ENCODE peak calls at places on chromosomes 13 and 19, in eight cellular contexts. One of them, this sample, is unnamed.

GRCh38 chr13:107375701-107376350 is 807.9 kb upstream of the ARGLU1 start:
- DNase-seq in Ammon's horn: no peak
- DNase-seq in midbrain: no peak
- DNase-seq in GM04504: no peak
- DNase-seq in lower leg skin: no peak
- DNase-seq in NCI-H1417: no peak
- DNase-seq in tibial artery: no peak
- DNase-seq in EL: no peak
- DNase-seq in this sample: no peak

GRCh38 chr13:31207630-31208549 is 8.1 kb downstream of the B3GLCT start:
- DNase-seq in Ammon's horn: peak
- DNase-seq in midbrain: no peak
- DNase-seq in EL: peak
- DNase-seq in lower leg skin: no peak
- DNase-seq in GM04504: peak
- DNase-seq in tibial artery: no peak
- DNase-seq in NCI-H1417: no peak
- DNase-seq in this sample: no peak

GRCh38 chr19:3699071-3699740 is 1.1 kb downstream of the PIP5K1C start:
- DNase-seq in NCI-H1417: peak
- DNase-seq in tibial artery: peak
- DNase-seq in lower leg skin: peak
- DNase-seq in Ammon's horn: peak
- DNase-seq in GM04504: peak
- DNase-seq in midbrain: peak
- DNase-seq in EL: peak
- DNase-seq in this sample: no peak

GRCh38 chr19:10454267-10454666 is 33.9 kb downstream of the PDE4A start:
- DNase-seq in GM04504: no peak
- DNase-seq in midbrain: peak
- DNase-seq in Ammon's horn: peak
- DNase-seq in tibial artery: no peak
- DNase-seq in NCI-H1417: peak
- DNase-seq in lower leg skin: no peak
- DNase-seq in EL: no peak
- DNase-seq in this sample: no peak

GRCh38 chr13:39385621-39386231 is 217.3 kb downstream of the LHFPL6 start:
- DNase-seq in Ammon's horn: peak
- DNase-seq in tibial artery: no peak
- DNase-seq in midbrain: peak
- DNase-seq in EL: no peak
- DNase-seq in GM04504: no peak
- DNase-seq in lower leg skin: no peak
- DNase-seq in NCI-H1417: peak
- DNase-seq in this sample: no peak

GRCh38 chr13:98771838-98772611 is 19.6 kb upstream of the SLC15A1 start:
- DNase-seq in Ammon's horn: no peak
- DNase-seq in GM04504: no peak
- DNase-seq in midbrain: no peak
- DNase-seq in NCI-H1417: no peak
- DNase-seq in tibial artery: no peak
- DNase-seq in lower leg skin: no peak
- DNase-seq in EL: no peak
- DNase-seq in this sample: no peak

GRCh38 chr13:113898391-113898790 is 34.5 kb upstream of the GAS6 start:
- DNase-seq in midbrain: no peak
- DNase-seq in Ammon's horn: no peak
- DNase-seq in EL: no peak
- DNase-seq in tibial artery: peak
- DNase-seq in GM04504: no peak
- DNase-seq in lower leg skin: peak
- DNase-seq in NCI-H1417: no peak
- DNase-seq in this sample: no peak

GRCh38 chr13:65966991-65967451 is 1263.1 kb downstream of the PCDH9 start:
- DNase-seq in Ammon's horn: peak
- DNase-seq in tibial artery: no peak
- DNase-seq in EL: peak
- DNase-seq in GM04504: no peak
- DNase-seq in lower leg skin: no peak
- DNase-seq in midbrain: no peak
- DNase-seq in NCI-H1417: no peak
- DNase-seq in this sample: no peak

GRCh38 chr13:38993381-38993780 is 2.8 kb upstream of the STOML3 start:
- DNase-seq in NCI-H1417: no peak
- DNase-seq in midbrain: no peak
- DNase-seq in EL: no peak
- DNase-seq in lower leg skin: no peak
- DNase-seq in Ammon's horn: no peak
- DNase-seq in GM04504: no peak
- DNase-seq in tibial artery: no peak
- DNase-seq in this sample: no peak

GRCh38 chr19:3690551-3691371 is 9.5 kb downstream of the PIP5K1C start:
- DNase-seq in EL: no peak
- DNase-seq in GM04504: no peak
- DNase-seq in Ammon's horn: no peak
- DNase-seq in NCI-H1417: no peak
- DNase-seq in lower leg skin: no peak
- DNase-seq in midbrain: no peak
- DNase-seq in tibial artery: no peak
- DNase-seq in this sample: no peak

GRCh38 chr13:34878354-34878753 is 63.7 kb upstream of the NBEA start:
- DNase-seq in EL: no peak
- DNase-seq in GM04504: no peak
- DNase-seq in midbrain: no peak
- DNase-seq in NCI-H1417: no peak
- DNase-seq in lower leg skin: no peak
- DNase-seq in Ammon's horn: no peak
- DNase-seq in tibial artery: no peak
- DNase-seq in this sample: no peak

GRCh38 chr19:13934785-13935109 is 3.5 kb downstream of the PODNL1 start:
- DNase-seq in Ammon's horn: no peak
- DNase-seq in NCI-H1417: no peak
- DNase-seq in EL: no peak
- DNase-seq in GM04504: no peak
- DNase-seq in tibial artery: no peak
- DNase-seq in lower leg skin: no peak
- DNase-seq in midbrain: no peak
- DNase-seq in this sample: no peak

GRCh38 chr19:35232912-35233311 is 4.4 kb upstream of the FAM187B start:
- DNase-seq in NCI-H1417: no peak
- DNase-seq in midbrain: no peak
- DNase-seq in lower leg skin: no peak
- DNase-seq in GM04504: no peak
- DNase-seq in tibial artery: no peak
- DNase-seq in Ammon's horn: no peak
- DNase-seq in EL: no peak
- DNase-seq in this sample: no peak

GRCh38 chr13:110925023-110925608 is 10.2 kb upstream of the ANKRD10 start:
- DNase-seq in EL: no peak
- DNase-seq in Ammon's horn: no peak
- DNase-seq in NCI-H1417: peak
- DNase-seq in lower leg skin: no peak
- DNase-seq in tibial artery: no peak
- DNase-seq in GM04504: no peak
- DNase-seq in midbrain: no peak
- DNase-seq in this sample: no peak

GRCh38 chr13:39616087-39616694 is 13.2 kb upstream of the LHFPL6 start:
- DNase-seq in tibial artery: no peak
- DNase-seq in GM04504: peak
- DNase-seq in midbrain: peak
- DNase-seq in EL: peak
- DNase-seq in Ammon's horn: peak
- DNase-seq in NCI-H1417: peak
- DNase-seq in lower leg skin: peak
- DNase-seq in this sample: peak

GRCh38 chr19:4029247-4029614 is 21.7 kb downstream of the PIAS4 start:
- DNase-seq in tibial artery: no peak
- DNase-seq in midbrain: no peak
- DNase-seq in Ammon's horn: no peak
- DNase-seq in lower leg skin: no peak
- DNase-seq in EL: no peak
- DNase-seq in GM04504: no peak
- DNase-seq in NCI-H1417: no peak
- DNase-seq in this sample: no peak